ENCODE peak calls at places on chromosome 10, in five cellular contexts. One of them, this sample, is unnamed.
A peak's percentile ranks its signal among the peaks of the same experiment; 100 is the strongest.

GRCh38 chr10:106136175-106136574 is 1028.3 kb downstream of the SORCS1 start:
- DNase-seq in GM13977: no peak
- DNase-seq in WTC11: no peak
- DNase-seq in RWPE1: peak; percentile 3
- DNase-seq in B cell: no peak
- DNase-seq in this sample: no peak

GRCh38 chr10:99331207-99331803 is 2.1 kb downstream of the CNNM1 start:
- DNase-seq in WTC11: no peak
- DNase-seq in RWPE1: peak; percentile 22
- DNase-seq in GM13977: no peak
- DNase-seq in B cell: no peak
- DNase-seq in this sample: no peak

GRCh38 chr10:69241575-69241974 is 21.4 kb downstream of the HKDC1 start:
- DNase-seq in WTC11: no peak
- DNase-seq in RWPE1: no peak
- DNase-seq in GM13977: no peak
- DNase-seq in B cell: no peak
- DNase-seq in this sample: no peak

GRCh38 chr10:97788552-97789442 is 17.0 kb upstream of the SFRP5 start:
- DNase-seq in GM13977: no peak
- DNase-seq in WTC11: no peak
- DNase-seq in RWPE1: no peak
- DNase-seq in B cell: no peak
- DNase-seq in this sample: no peak

GRCh38 chr10:127278001-127278400 is 81.6 kb upstream of the INSYN2A start:
- DNase-seq in B cell: no peak
- DNase-seq in GM13977: no peak
- DNase-seq in WTC11: no peak
- DNase-seq in RWPE1: no peak
- DNase-seq in this sample: no peak

GRCh38 chr10:130546841-130547240 is 410.6 kb downstream of the GLRX3 start:
- DNase-seq in GM13977: no peak
- DNase-seq in B cell: no peak
- DNase-seq in WTC11: no peak
- DNase-seq in RWPE1: no peak
- DNase-seq in this sample: no peak

GRCh38 chr10:44043646-44044368 is 341.1 kb downstream of the CXCL12 start:
- DNase-seq in WTC11: no peak
- DNase-seq in RWPE1: no peak
- DNase-seq in B cell: no peak
- DNase-seq in GM13977: no peak
- DNase-seq in this sample: no peak

GRCh38 chr10:24707445-24707844 is 16.2 kb downstream of the ARHGAP21 start:
- DNase-seq in B cell: no peak
- DNase-seq in GM13977: peak; percentile 12
- DNase-seq in WTC11: no peak
- DNase-seq in RWPE1: no peak
- DNase-seq in this sample: no peak

GRCh38 chr10:6423004-6423403 is 157.1 kb downstream of the PRKCQ start:
- DNase-seq in GM13977: no peak
- DNase-seq in B cell: no peak
- DNase-seq in RWPE1: peak; percentile 16
- DNase-seq in WTC11: no peak
- DNase-seq in this sample: no peak

GRCh38 chr10:113015201-113015600 is 65.2 kb downstream of the TCF7L2 start:
- DNase-seq in B cell: no peak
- DNase-seq in RWPE1: no peak
- DNase-seq in WTC11: no peak
- DNase-seq in GM13977: no peak
- DNase-seq in this sample: no peak

GRCh38 chr10:52121688-52122087 is 192.4 kb upstream of the DKK1 start:
- DNase-seq in WTC11: no peak
- DNase-seq in GM13977: no peak
- DNase-seq in RWPE1: no peak
- DNase-seq in B cell: no peak
- DNase-seq in this sample: no peak

GRCh38 chr10:5490698-5491464 is 8.5 kb downstream of the CALML5 start:
- DNase-seq in WTC11: no peak
- DNase-seq in RWPE1: no peak
- DNase-seq in GM13977: no peak
- DNase-seq in B cell: no peak
- DNase-seq in this sample: no peak

GRCh38 chr10:130817046-130817624 is 494.4 kb downstream of the TCERG1L start:
- DNase-seq in WTC11: no peak
- DNase-seq in RWPE1: no peak
- DNase-seq in B cell: no peak
- DNase-seq in GM13977: no peak
- DNase-seq in this sample: no peak

GRCh38 chr10:48384699-48384982 is 78.2 kb downstream of the MAPK8 start:
- DNase-seq in WTC11: no peak
- DNase-seq in GM13977: no peak
- DNase-seq in RWPE1: no peak
- DNase-seq in B cell: no peak
- DNase-seq in this sample: no peak

GRCh38 chr10:118798186-118798811 is 43.5 kb upstream of the CACUL1 start:
- DNase-seq in B cell: no peak
- DNase-seq in RWPE1: peak; percentile 82
- DNase-seq in WTC11: no peak
- DNase-seq in GM13977: no peak
- DNase-seq in this sample: no peak

GRCh38 chr10:82866424-82867020 is 991.5 kb downstream of the NRG3 start:
- DNase-seq in RWPE1: no peak
- DNase-seq in GM13977: no peak
- DNase-seq in WTC11: no peak
- DNase-seq in B cell: no peak
- DNase-seq in this sample: no peak

GRCh38 chr10:79069325-79070090 is 742 bp downstream of the ZMIZ1 start:
- DNase-seq in GM13977: peak; percentile 71
- DNase-seq in RWPE1: peak; percentile 64
- DNase-seq in WTC11: peak; percentile 32
- DNase-seq in B cell: peak; percentile 81
- DNase-seq in this sample: peak; percentile 22

GRCh38 chr10:72310636-72311035 is 36.9 kb downstream of the DDIT4 start:
- DNase-seq in RWPE1: no peak
- DNase-seq in WTC11: no peak
- DNase-seq in B cell: no peak
- DNase-seq in GM13977: no peak
- DNase-seq in this sample: no peak

GRCh38 chr10:72171175-72171630 is 44.6 kb upstream of the ANAPC16 start:
- DNase-seq in GM13977: no peak
- DNase-seq in B cell: no peak
- DNase-seq in WTC11: no peak
- DNase-seq in RWPE1: peak; percentile 77
- DNase-seq in this sample: no peak

GRCh38 chr10:86688398-86688921 is 20.1 kb downstream of the LDB3 start:
- DNase-seq in GM13977: peak; percentile 84
- DNase-seq in B cell: peak; percentile 69
- DNase-seq in RWPE1: peak; percentile 60
- DNase-seq in WTC11: peak; percentile 72
- DNase-seq in this sample: peak; percentile 57

GRCh38 chr10:109765838-109766237 is 157.5 kb downstream of the XPNPEP1 start:
- DNase-seq in RWPE1: no peak
- DNase-seq in B cell: no peak
- DNase-seq in WTC11: no peak
- DNase-seq in GM13977: no peak
- DNase-seq in this sample: no peak

GRCh38 chr10:102802920-102803534 is 34.2 kb downstream of the CYP17A1 start:
- DNase-seq in B cell: no peak
- DNase-seq in WTC11: peak; percentile 38
- DNase-seq in GM13977: peak; percentile 44
- DNase-seq in RWPE1: no peak
- DNase-seq in this sample: no peak

GRCh38 chr10:114393886-114394285 is 10.4 kb downstream of the AFAP1L2 start:
- DNase-seq in RWPE1: no peak
- DNase-seq in GM13977: no peak
- DNase-seq in B cell: no peak
- DNase-seq in WTC11: no peak
- DNase-seq in this sample: no peak

GRCh38 chr10:19479854-19480253 is 336.4 kb upstream of the PLXDC2 start:
- DNase-seq in GM13977: no peak
- DNase-seq in RWPE1: no peak
- DNase-seq in WTC11: no peak
- DNase-seq in B cell: no peak
- DNase-seq in this sample: no peak

GRCh38 chr10:33009244-33010131 is 51.5 kb upstream of the ITGB1 start:
- DNase-seq in WTC11: no peak
- DNase-seq in GM13977: no peak
- DNase-seq in RWPE1: no peak
- DNase-seq in B cell: no peak
- DNase-seq in this sample: no peak

GRCh38 chr10:33010132-33011037 is 52.4 kb upstream of the ITGB1 start:
- DNase-seq in GM13977: no peak
- DNase-seq in B cell: no peak
- DNase-seq in RWPE1: peak; percentile 65
- DNase-seq in WTC11: peak; percentile 29
- DNase-seq in this sample: no peak

GRCh38 chr10:33008499-33009243 is 50.6 kb upstream of the ITGB1 start:
- DNase-seq in B cell: peak; percentile 62
- DNase-seq in RWPE1: peak; percentile 59
- DNase-seq in WTC11: peak; percentile 52
- DNase-seq in GM13977: peak; percentile 70
- DNase-seq in this sample: peak; percentile 73

GRCh38 chr10:33005322-33006282 is 47.6 kb upstream of the ITGB1 start:
- DNase-seq in RWPE1: peak; percentile 86
- DNase-seq in GM13977: peak; percentile 46
- DNase-seq in WTC11: peak; percentile 77
- DNase-seq in B cell: peak; percentile 36
- DNase-seq in this sample: peak; percentile 54

DNA sequence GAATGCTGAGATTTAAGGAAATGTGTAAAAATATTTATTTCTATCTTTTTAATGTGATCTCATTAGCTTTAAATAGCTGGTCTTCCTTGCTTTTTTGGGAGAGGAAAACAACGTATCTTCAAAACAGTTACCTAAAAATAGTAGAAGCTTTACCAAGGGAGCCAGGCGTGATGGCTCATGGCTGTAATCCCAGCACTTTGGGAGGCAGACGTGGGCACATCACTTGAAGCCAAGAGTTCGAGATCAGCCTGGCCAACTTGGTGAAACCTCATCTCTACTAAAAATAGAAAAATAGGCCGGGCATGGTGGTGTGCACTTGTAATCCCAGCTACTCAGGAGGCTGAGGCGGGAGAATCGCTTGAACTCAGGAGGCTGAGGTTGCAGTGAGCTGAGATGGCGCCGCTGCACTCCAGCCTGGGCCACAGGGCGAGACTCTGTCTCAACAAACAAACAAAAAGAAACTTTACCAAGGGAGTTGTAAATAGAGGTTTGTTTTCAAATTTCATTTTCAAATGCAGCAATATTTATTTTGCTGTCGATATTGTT is 48.4 kb upstream of the ITGB1 start:
- DNase-seq in RWPE1: no peak
- DNase-seq in B cell: no peak
- DNase-seq in WTC11: no peak
- DNase-seq in GM13977: no peak
- DNase-seq in this sample: no peak
- TF ChIP-seq CTCF in RWPE1: no peak
- TF ChIP-seq CTCF in B cell: no peak
- TF ChIP-seq CTCF in WTC11: no peak
- TF ChIP-seq CTCF in GM13977: no peak
- TF ChIP-seq CTCF in this sample: no peak

DNA sequence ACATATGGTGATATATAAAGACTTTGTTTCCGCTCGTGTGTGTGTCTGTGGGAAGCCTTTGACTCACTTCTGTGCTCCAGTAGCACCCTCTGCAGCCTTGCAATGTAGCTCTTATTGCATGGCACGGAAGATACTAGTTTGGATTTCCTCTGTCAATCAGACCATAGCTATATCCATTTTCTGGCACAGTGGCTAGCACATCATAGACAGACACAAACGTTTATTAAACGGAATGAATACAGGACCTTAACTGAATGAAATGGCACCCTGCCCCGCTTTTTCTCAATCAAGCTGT is 124.0 kb upstream of the PTPN20 start:
- DNase-seq in WTC11: no peak
- DNase-seq in B cell: peak; percentile 0
- DNase-seq in GM13977: peak; percentile 8
- DNase-seq in RWPE1: peak; percentile 0
- DNase-seq in this sample: no peak
- TF ChIP-seq CTCF in WTC11: no peak
- TF ChIP-seq CTCF in B cell: no peak
- TF ChIP-seq CTCF in GM13977: peak; percentile 50
- TF ChIP-seq CTCF in RWPE1: no peak
- TF ChIP-seq CTCF in this sample: no peak

GRCh38 chr10:116985611-116986010 is 19.4 kb downstream of the SHTN1 start:
- DNase-seq in WTC11: no peak
- DNase-seq in RWPE1: no peak
- DNase-seq in GM13977: no peak
- DNase-seq in B cell: no peak
- DNase-seq in this sample: no peak

GRCh38 chr10:116990276-116990800 is 14.6 kb downstream of the SHTN1 start:
- DNase-seq in B cell: no peak
- DNase-seq in GM13977: no peak
- DNase-seq in RWPE1: no peak
- DNase-seq in WTC11: no peak
- DNase-seq in this sample: no peak

GRCh38 chr10:116989439-116989838 is 15.5 kb downstream of the SHTN1 start:
- DNase-seq in WTC11: no peak
- DNase-seq in GM13977: no peak
- DNase-seq in B cell: no peak
- DNase-seq in RWPE1: no peak
- DNase-seq in this sample: no peak

GRCh38 chr10:116992183-116992582 is 12.8 kb downstream of the SHTN1 start:
- DNase-seq in RWPE1: no peak
- DNase-seq in B cell: no peak
- DNase-seq in WTC11: no peak
- DNase-seq in GM13977: no peak
- DNase-seq in this sample: no peak

GRCh38 chr10:116988311-116988710 is 16.7 kb downstream of the SHTN1 start:
- DNase-seq in B cell: no peak
- DNase-seq in WTC11: no peak
- DNase-seq in RWPE1: no peak
- DNase-seq in GM13977: no peak
- DNase-seq in this sample: no peak
- TF ChIP-seq CTCF in B cell: no peak
- TF ChIP-seq CTCF in WTC11: no peak
- TF ChIP-seq CTCF in RWPE1: no peak
- TF ChIP-seq CTCF in GM13977: no peak
- TF ChIP-seq CTCF in this sample: no peak

GRCh38 chr10:123621910-123622309 is 44.2 kb upstream of the GPR26 start:
- DNase-seq in GM13977: no peak
- DNase-seq in B cell: no peak
- DNase-seq in WTC11: no peak
- DNase-seq in RWPE1: no peak
- DNase-seq in this sample: no peak
- TF ChIP-seq CTCF in GM13977: no peak
- TF ChIP-seq CTCF in B cell: no peak
- TF ChIP-seq CTCF in WTC11: no peak
- TF ChIP-seq CTCF in RWPE1: no peak
- TF ChIP-seq CTCF in this sample: no peak

This sample was measured in neural crest cell.